ENCODE peak calls at places on chromosomes 3 and 15, in eight cellular contexts. L, U, I, Z, J, A, T and C are unnamed samples.

GRCh38 chr15:63403254-63403945 is 21.8 kb upstream of the CA12 start:
- DNase-seq in L (no peak), U (no peak), I (no peak), Z (no peak), J (no peak), A (no peak), T (no peak), C (no peak)

GRCh38 chr3:197181751-197182150 is 116.7 kb downstream of the DLG1 start:
- DNase-seq in L (no peak), U (no peak), I (no peak), Z (no peak), J (no peak), A (no peak), T (no peak), C (no peak)

GRCh38 chr3:169044341-169045113 is 619.0 kb downstream of the MECOM start:
- DNase-seq in L (no peak), U (no peak), I (peak), Z (no peak), J (no peak), A (no peak), T (no peak), C (no peak)

GRCh38 chr3:60333710-60334109 is 917.5 kb downstream of the FHIT start:
- DNase-seq in L (no peak), U (no peak), I (no peak), Z (no peak), J (no peak), A (no peak), T (no peak), C (peak)

GRCh38 chr3:98680723-98681122 is 82.4 kb upstream of the ST3GAL6 start:
- DNase-seq in L (no peak), U (no peak), I (peak), Z (no peak), J (no peak), A (no peak), T (no peak), C (no peak)

GRCh38 chr3:117400303-117400702 is 690.7 kb downstream of the TUSC7 start:
- DNase-seq in L (no peak), U (no peak), I (no peak), Z (no peak), J (no peak), A (no peak), T (no peak), C (peak)

GRCh38 chr3:7630925-7631324 is 770.0 kb downstream of the GRM7 start:
- DNase-seq in L (no peak), U (peak), I (no peak), Z (peak), J (peak), A (no peak), T (no peak), C (no peak)

GRCh38 chr3:30977592-30977991 is 83.1 kb upstream of the GADL1 start:
- DNase-seq in L (no peak), U (no peak), I (no peak), Z (no peak), J (no peak), A (no peak), T (no peak), C (no peak)

GRCh38 chr15:93024716-93025624 is 64.0 kb downstream of the RGMA start:
- DNase-seq in L (no peak), U (no peak), I (no peak), Z (no peak), J (no peak), A (no peak), T (no peak), C (no peak)

GRCh38 chr15:69359724-69360123 is 54.4 kb upstream of the KIF23 start:
- DNase-seq in L (no peak), U (no peak), I (peak), Z (peak), J (no peak), A (no peak), T (no peak), C (no peak)

GRCh38 chr3:23232016-23232415 is 28.9 kb downstream of the UBE2E2 start:
- DNase-seq in L (no peak), U (no peak), I (no peak), Z (no peak), J (no peak), A (no peak), T (no peak), C (no peak)

GRCh38 chr3:140953028-140953960 is 11.7 kb downstream of the SLC25A36 start:
- DNase-seq in L (no peak), U (no peak), I (peak), Z (peak), J (no peak), A (no peak), T (no peak), C (peak)

GRCh38 chr3:120816728-120817127 is 74.2 kb downstream of the GTF2E1 start:
- DNase-seq in L (no peak), U (no peak), I (no peak), Z (no peak), J (no peak), A (no peak), T (no peak), C (no peak)

GRCh38 chr15:33894193-33894592 is 74.1 kb upstream of the CHRM5 start:
- DNase-seq in L (no peak), U (no peak), I (no peak), Z (no peak), J (no peak), A (no peak), T (no peak), C (no peak)

GRCh38 chr15:38671675-38672141 is 107.1 kb upstream of the RASGRP1 start:
- DNase-seq in L (no peak), U (no peak), I (peak), Z (no peak), J (no peak), A (no peak), T (no peak), C (no peak)